ENCODE peak calls at places on chromosomes 5 and 9, in five cellular contexts. Y, M, V, T and O are unnamed samples.

GRCh38 chr5:129361441-129362025 is 98.6 kb upstream of the ADAMTS19 start:
- DNase-seq in V (no peak), M (no peak), T (no peak), Y (no peak), O (no peak)

GRCh38 chr5:62268239-62268638 is 37.8 kb upstream of the KIF2A start:
- DNase-seq in T (no peak), V (no peak), Y (no peak), M (no peak), O (no peak)

GRCh38 chr9:3492214-3492613 is 33.6 kb downstream of the RFX3 start:
- DNase-seq in T (no peak), Y (no peak), V (no peak), M (no peak), O (no peak)

GRCh38 chr5:15693036-15693728 is 193.2 kb downstream of the FBXL7 start:
- DNase-seq in V (no peak), Y (no peak), M (no peak), T (no peak), O (no peak)

GRCh38 chr5:68751651-68752050 is 342.2 kb upstream of the SLC30A5 start:
- DNase-seq in V (no peak), Y (no peak), M (no peak), T (no peak), O (no peak)

GRCh38 chr9:101635473-101635872 is 40.7 kb upstream of the PPP3R2 start:
- DNase-seq in V (no peak), Y (no peak), T (no peak), M (no peak), O (no peak)

GRCh38 chr9:215631-216155 is 1.0 kb downstream of the DOCK8 start:
- DNase-seq in T (no peak), M (no peak), Y (no peak), V (no peak), O (peak)

GRCh38 chr9:117704597-117704996 is 394 bp downstream of the TLR4 start:
- DNase-seq in T (no peak), Y (no peak), M (no peak), V (no peak), O (no peak)

GRCh38 chr9:112487008-112487798 is 576 bp downstream of the KIAA1958 start:
- DNase-seq in Y (peak), M (peak), T (peak), V (no peak), O (peak)

GRCh38 chr5:114255275-114255674 is 106.6 kb upstream of the KCNN2 start:
- DNase-seq in M (no peak), V (no peak), Y (no peak), T (no peak), O (no peak)

GRCh38 chr5:149143470-149143869 is 2.2 kb downstream of the ABLIM3 start:
- DNase-seq in M (no peak), Y (no peak), V (no peak), T (no peak), O (no peak)

GRCh38 chr9:91170951-91171350 is 190.8 kb downstream of the AUH start:
- DNase-seq in Y (no peak), V (no peak), T (no peak), M (no peak), O (no peak)

GRCh38 chr9:134177624-134178393 is 13.4 kb upstream of the RNU6ATAC start:
- DNase-seq in V (no peak), T (no peak), Y (no peak), M (peak), O (no peak)

GRCh38 chr5:139683295-139684271 is 35.4 kb downstream of the CXXC5 start:
- DNase-seq in Y (no peak), V (no peak), M (peak), T (no peak), O (no peak)

GRCh38 chr5:54658014-54658413 is 140.5 kb downstream of the SNX18 start:
- DNase-seq in Y (no peak), V (peak), T (peak), M (peak), O (no peak)

GRCh38 chr9:107169796-107170195 is 113.3 kb upstream of the RAD23B start:
- DNase-seq in T (no peak), Y (no peak), M (no peak), V (no peak), O (no peak)